ENCODE peak calls at places on chromosomes 1 and 21, in five cellular contexts. U, Q, D, B and H are unnamed samples.

GRCh38 chr1:55064861-55065263 is 25.5 kb downstream of the PCSK9 start:
- DNase-seq in U (no peak), Q (no peak), D (no peak), B (no peak), H (no peak)

GRCh38 chr1:46492871-46493270 is 3.2 kb downstream of the DMBX1 start:
- DNase-seq in U (peak; percentile 47), Q (no peak), D (no peak), B (no peak), H (no peak)

GRCh38 chr1:19071674-19072281 is 115.3 kb upstream of the IFFO2 start:
- DNase-seq in U (no peak), Q (no peak), D (no peak), B (no peak), H (no peak)

GRCh38 chr1:205395616-205396015 is 26.2 kb downstream of the LEMD1 start:
- DNase-seq in U (no peak), Q (no peak), D (no peak), B (no peak), H (no peak)

GRCh38 chr1:174265273-174265672 is 106.0 kb downstream of the RABGAP1L start:
- DNase-seq in U (no peak), Q (no peak), D (no peak), B (no peak), H (no peak)

GRCh38 chr21:43767980-43768867 is 7.9 kb downstream of the CSTB start:
- DNase-seq in U (no peak), Q (no peak), D (no peak), B (no peak), H (no peak)

GRCh38 chr1:184260382-184260781 is 126.4 kb upstream of the C1orf21 start:
- DNase-seq in U (no peak), Q (no peak), D (no peak), B (no peak), H (no peak)

GRCh38 chr1:62391369-62391971 is 45.4 kb upstream of the USP1 start:
- DNase-seq in U (peak; percentile 23), Q (no peak), D (peak; percentile 52), B (peak; percentile 62), H (peak; percentile 79)

GRCh38 chr1:85605519-85606413 is 25.2 kb downstream of the CCN1 start:
- DNase-seq in U (no peak), Q (no peak), D (no peak), B (peak; percentile 26), H (no peak)

GRCh38 chr1:40383095-40383487 is 9.6 kb downstream of the SMAP2 start:
- DNase-seq in U (no peak), Q (no peak), D (no peak), B (no peak), H (no peak)

GRCh38 chr1:212649020-212649419 is 40.5 kb downstream of the ATF3 start:
- DNase-seq in U (no peak), Q (no peak), D (no peak), B (no peak), H (no peak)

GRCh38 chr1:55555971-55556370 is 340.8 kb upstream of the USP24 start:
- DNase-seq in U (no peak), Q (no peak), D (no peak), B (no peak), H (no peak)

GRCh38 chr21:21481238-21481637 is 483.0 kb downstream of the NCAM2 start:
- DNase-seq in U (no peak), Q (no peak), D (no peak), B (no peak), H (no peak)

GRCh38 chr1:87872692-87873091 is 544.0 kb downstream of the LMO4 start:
- DNase-seq in U (no peak), Q (no peak), D (no peak), B (no peak), H (no peak)

GRCh38 chr1:31013187-31013864 is 52.2 kb downstream of the PUM1 start:
- DNase-seq in U (no peak), Q (no peak), D (no peak), B (peak; percentile 12), H (no peak)

GRCh38 chr21:42068256-42068545 is 2.9 kb upstream of the UMODL1 start:
- DNase-seq in U (no peak), Q (no peak), D (no peak), B (no peak), H (no peak)

GRCh38 chr1:245585252-245585959 is 430.6 kb downstream of the KIF26B start:
- DNase-seq in U (no peak), Q (no peak), D (no peak), B (no peak), H (peak; percentile 10)

GRCh38 chr1:18511469-18511997 is 30.8 kb downstream of the KLHDC7A start:
- DNase-seq in U (no peak), Q (no peak), D (no peak), B (no peak), H (no peak)

GRCh38 chr1:2955652-2956051 is 65.6 kb upstream of the ACTRT2 start:
- DNase-seq in U (no peak), Q (no peak), D (no peak), B (no peak), H (no peak)

GRCh38 chr1:182387566-182387965 is 4.0 kb downstream of the GLUL start:
- DNase-seq in U (no peak), Q (no peak), D (no peak), B (no peak), H (no peak)

GRCh38 chr1:208047476-208047934 is 136.6 kb upstream of the CD34 start:
- DNase-seq in U (no peak), Q (no peak), D (no peak), B (peak; percentile 68), H (no peak)

GRCh38 chr1:226308166-226308722 is 720 bp downstream of the LIN9 start:
- DNase-seq in U (no peak), Q (no peak), D (no peak), B (no peak), H (peak; percentile 66)

GRCh38 chr1:192489046-192489445 is 86.5 kb upstream of the RGS1 start:
- DNase-seq in U (no peak), Q (no peak), D (no peak), B (no peak), H (no peak)

GRCh38 chr1:22375601-22376000 is 76.0 kb upstream of the ZBTB40 start:
- DNase-seq in U (no peak), Q (no peak), D (no peak), B (no peak), H (no peak)

GRCh38 chr1:17502326-17502778 is 37.1 kb upstream of the ARHGEF10L start:
- DNase-seq in U (peak; percentile 88), Q (peak; percentile 4), D (peak; percentile 68), B (peak; percentile 56), H (peak; percentile 83)

GRCh38 chr1:207619833-207620572 is 24.9 kb upstream of the CR1L start:
- DNase-seq in U (no peak), Q (no peak), D (no peak), B (peak; percentile 35), H (peak; percentile 63)

GRCh38 chr1:1482856-1483255 is 11.3 kb downstream of the ATAD3B start:
- DNase-seq in U (no peak), Q (no peak), D (no peak), B (no peak), H (no peak)

GRCh38 chr1:230542681-230543080 is 99.6 kb upstream of the COG2 start:
- DNase-seq in U (no peak), Q (no peak), D (no peak), B (no peak), H (no peak)

GRCh38 chr1:116900471-116901365 is 9.0 kb upstream of the PTGFRN start:
- DNase-seq in U (no peak), Q (no peak), D (no peak), B (no peak), H (no peak)

GRCh38 chr1:169022648-169023047 is 83.8 kb upstream of the ATP1B1 start:
- DNase-seq in U (no peak), Q (no peak), D (no peak), B (no peak), H (no peak)

GRCh38 chr1:6822530-6823359 is 37.5 kb downstream of the CAMTA1 start:
- DNase-seq in U (no peak), Q (peak; percentile 53), D (no peak), B (peak; percentile 80), H (peak; percentile 39)

GRCh38 chr1:96723372-96723771 is 1.8 kb downstream of the PTBP2 start:
- DNase-seq in U (no peak), Q (no peak), D (no peak), B (no peak), H (no peak)

GRCh38 chr1:96721382-96722160 is at the start of gene PTBP2:
- DNase-seq in U (no peak), Q (peak; percentile 25), D (peak; percentile 79), B (peak; percentile 55), H (peak; percentile 96)

GRCh38 chr1:96721053-96721381 is 567 bp upstream of the PTBP2 start:
- DNase-seq in U (no peak), Q (no peak), D (no peak), B (no peak), H (no peak)

GRCh38 chr1:96727860-96728259 is 6.3 kb downstream of the PTBP2 start:
- DNase-seq in U (no peak), Q (no peak), D (no peak), B (peak; percentile 8), H (no peak)

GRCh38 chr1:96722161-96722908 is 751 bp downstream of the PTBP2 start:
- DNase-seq in U (no peak), Q (no peak), D (peak; percentile 30), B (peak; percentile 7), H (peak; percentile 69)
- TF ChIP-seq SUZ12 in U (no peak), Q (no peak), D (no peak), B (no peak), H (no peak)

DNA sequence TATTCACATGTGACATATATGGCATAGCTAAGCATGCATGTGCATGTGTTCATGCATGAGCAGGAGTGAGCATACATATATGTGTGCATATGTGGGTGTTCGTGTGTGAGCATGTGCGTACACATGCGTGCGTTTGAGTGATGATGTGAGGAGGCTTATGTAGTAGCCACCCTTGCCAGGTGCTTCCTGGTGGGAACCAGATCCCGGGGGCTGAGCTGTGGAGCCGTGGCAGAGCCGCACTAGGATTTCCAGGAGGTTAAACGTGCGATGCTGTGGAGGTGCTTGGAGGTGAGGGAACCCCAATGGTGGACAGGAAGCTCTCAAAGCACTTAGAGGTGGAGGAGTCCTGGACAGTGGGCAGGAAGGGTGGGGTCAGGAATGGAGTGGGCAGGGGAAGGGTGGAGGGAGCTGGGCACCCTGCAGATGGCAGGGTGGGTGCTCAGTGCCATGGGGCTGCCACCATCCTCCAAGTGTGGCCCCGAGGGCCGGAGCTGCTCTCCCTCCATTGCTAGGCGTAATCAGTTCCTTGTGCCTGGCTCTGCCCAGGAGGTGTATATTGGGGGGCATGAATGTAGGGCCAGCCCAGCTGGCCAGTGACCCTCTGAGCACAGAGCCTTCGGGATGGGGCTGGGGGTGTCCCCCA is 48.5 kb downstream of the COL18A1 start:
- DNase-seq in U (no peak), Q (no peak), D (no peak), B (no peak), H (no peak)
- TF ChIP-seq SUZ12 in U (no peak), Q (no peak), D (no peak), B (no peak), H (no peak)

GRCh38 chr1:38193040-38193439 is 146.4 kb upstream of the POU3F1 start:
- DNase-seq in U (no peak), Q (no peak), D (no peak), B (no peak), H (no peak)

GRCh38 chr1:38198099-38198498 is 151.5 kb upstream of the POU3F1 start:
- DNase-seq in U (no peak), Q (no peak), D (no peak), B (no peak), H (no peak)

GRCh38 chr1:38194486-38194885 is 147.9 kb upstream of the POU3F1 start:
- DNase-seq in U (no peak), Q (no peak), D (no peak), B (no peak), H (no peak)

GRCh38 chr1:38197566-38197965 is 151.0 kb upstream of the POU3F1 start:
- DNase-seq in U (no peak), Q (no peak), D (no peak), B (no peak), H (no peak)
- TF ChIP-seq SUZ12 in U (no peak), Q (no peak), D (no peak), B (no peak), H (no peak)

GRCh38 chr1:80218112-80218511 is 1211.6 kb upstream of the ADGRL4 start:
- DNase-seq in U (no peak), Q (no peak), D (peak; percentile 54), B (peak; percentile 20), H (peak; percentile 45)
- TF ChIP-seq SUZ12 in U (no peak), Q (no peak), D (no peak), B (no peak), H (no peak)